ENCODE peak calls at places on chromosome 10, in eight cellular contexts. One of them, this sample, is unnamed.
A peak's percentile ranks its signal among the peaks of the same experiment; 100 is the strongest.

GRCh38 chr10:24156686-24157085 is 52.3 kb upstream of the KIAA1217 start:
- DNase-seq in A673: no peak
- DNase-seq in GM06990: no peak
- DNase-seq in spleen: no peak
- DNase-seq in heart right ventricle: no peak
- DNase-seq in GM12878: no peak
- DNase-seq in HCT116: no peak
- DNase-seq in PC-3: no peak
- DNase-seq in this sample: no peak

GRCh38 chr10:114613237-114613979 is 44.7 kb downstream of the ABLIM1 start:
- DNase-seq in A673: no peak
- DNase-seq in GM06990: no peak
- DNase-seq in spleen: no peak
- DNase-seq in heart right ventricle: no peak
- DNase-seq in GM12878: no peak
- DNase-seq in HCT116: no peak
- DNase-seq in PC-3: no peak
- DNase-seq in this sample: no peak

GRCh38 chr10:48231178-48231577 is 43.3 kb downstream of the FRMPD2 start:
- DNase-seq in A673: no peak
- DNase-seq in GM06990: no peak
- DNase-seq in spleen: no peak
- DNase-seq in heart right ventricle: no peak
- DNase-seq in GM12878: peak; percentile 38
- DNase-seq in HCT116: no peak
- DNase-seq in PC-3: no peak
- DNase-seq in this sample: no peak

GRCh38 chr10:52906046-52906445 is 133.5 kb upstream of the MBL2 start:
- DNase-seq in A673: no peak
- DNase-seq in GM06990: no peak
- DNase-seq in spleen: no peak
- DNase-seq in heart right ventricle: no peak
- DNase-seq in GM12878: no peak
- DNase-seq in HCT116: no peak
- DNase-seq in PC-3: peak; percentile 82
- DNase-seq in this sample: no peak

GRCh38 chr10:34305189-34305588 is 509.9 kb downstream of the PARD3 start:
- DNase-seq in A673: no peak
- DNase-seq in GM06990: peak; percentile 45
- DNase-seq in spleen: no peak
- DNase-seq in heart right ventricle: no peak
- DNase-seq in GM12878: no peak
- DNase-seq in HCT116: no peak
- DNase-seq in PC-3: peak; percentile 70
- DNase-seq in this sample: no peak

GRCh38 chr10:1251769-1252168 is 195.6 kb downstream of the WDR37 start:
- DNase-seq in A673: no peak
- DNase-seq in GM06990: no peak
- DNase-seq in spleen: peak; percentile 37
- DNase-seq in heart right ventricle: no peak
- DNase-seq in GM12878: no peak
- DNase-seq in HCT116: no peak
- DNase-seq in PC-3: no peak
- DNase-seq in this sample: no peak

GRCh38 chr10:14608381-14609001 is 166.2 kb downstream of the FAM107B start:
- DNase-seq in A673: no peak
- DNase-seq in GM06990: peak; percentile 52
- DNase-seq in spleen: peak; percentile 87
- DNase-seq in heart right ventricle: no peak
- DNase-seq in GM12878: no peak
- DNase-seq in HCT116: no peak
- DNase-seq in PC-3: no peak
- DNase-seq in this sample: no peak

GRCh38 chr10:130337696-130338587 is 201.8 kb downstream of the GLRX3 start:
- DNase-seq in A673: no peak
- DNase-seq in GM06990: no peak
- DNase-seq in spleen: no peak
- DNase-seq in heart right ventricle: no peak
- DNase-seq in GM12878: no peak
- DNase-seq in HCT116: no peak
- DNase-seq in PC-3: no peak
- DNase-seq in this sample: no peak

GRCh38 chr10:113059001-113059780 is 109.1 kb downstream of the TCF7L2 start:
- DNase-seq in A673: peak; percentile 58
- DNase-seq in GM06990: no peak
- DNase-seq in spleen: no peak
- DNase-seq in heart right ventricle: no peak
- DNase-seq in GM12878: no peak
- DNase-seq in HCT116: no peak
- DNase-seq in PC-3: no peak
- DNase-seq in this sample: peak; percentile 28

GRCh38 chr10:116729243-116729642 is 13.1 kb downstream of the HSPA12A start:
- DNase-seq in A673: no peak
- DNase-seq in GM06990: no peak
- DNase-seq in spleen: no peak
- DNase-seq in heart right ventricle: no peak
- DNase-seq in GM12878: no peak
- DNase-seq in HCT116: no peak
- DNase-seq in PC-3: no peak
- DNase-seq in this sample: no peak

GRCh38 chr10:95758351-95759025 is 2.5 kb downstream of the ENTPD1 start:
- DNase-seq in A673: no peak
- DNase-seq in GM06990: peak; percentile 61
- DNase-seq in spleen: no peak
- DNase-seq in heart right ventricle: no peak
- DNase-seq in GM12878: peak; percentile 92
- DNase-seq in HCT116: no peak
- DNase-seq in PC-3: no peak
- DNase-seq in this sample: no peak

GRCh38 chr10:132023092-132023811 is 41.5 kb upstream of the BNIP3 start:
- DNase-seq in A673: peak; percentile 83
- DNase-seq in GM06990: peak; percentile 68
- DNase-seq in spleen: peak; percentile 93
- DNase-seq in heart right ventricle: peak; percentile 82
- DNase-seq in GM12878: no peak
- DNase-seq in HCT116: peak; percentile 37
- DNase-seq in PC-3: peak; percentile 77
- DNase-seq in this sample: peak; percentile 82

GRCh38 chr10:131076341-131076740 is 235.2 kb downstream of the TCERG1L start:
- DNase-seq in A673: no peak
- DNase-seq in GM06990: no peak
- DNase-seq in spleen: no peak
- DNase-seq in heart right ventricle: no peak
- DNase-seq in GM12878: no peak
- DNase-seq in HCT116: no peak
- DNase-seq in PC-3: no peak
- DNase-seq in this sample: no peak

GRCh38 chr10:97149065-97149680 is 36.6 kb downstream of the SLIT1 start:
- DNase-seq in A673: peak; percentile 91
- DNase-seq in GM06990: no peak
- DNase-seq in spleen: no peak
- DNase-seq in heart right ventricle: no peak
- DNase-seq in GM12878: no peak
- DNase-seq in HCT116: no peak
- DNase-seq in PC-3: no peak
- DNase-seq in this sample: no peak

GRCh38 chr10:113126506-113127192 is 176.6 kb downstream of the TCF7L2 start:
- DNase-seq in A673: peak; percentile 87
- DNase-seq in GM06990: peak; percentile 34
- DNase-seq in spleen: peak; percentile 87
- DNase-seq in heart right ventricle: peak; percentile 55
- DNase-seq in GM12878: no peak
- DNase-seq in HCT116: no peak
- DNase-seq in PC-3: peak; percentile 73
- DNase-seq in this sample: peak; percentile 74

GRCh38 chr10:27072436-27073114 is 27.7 kb downstream of the ANKRD26 start:
- DNase-seq in A673: peak; percentile 19
- DNase-seq in GM06990: no peak
- DNase-seq in spleen: no peak
- DNase-seq in heart right ventricle: no peak
- DNase-seq in GM12878: no peak
- DNase-seq in HCT116: no peak
- DNase-seq in PC-3: no peak
- DNase-seq in this sample: no peak

GRCh38 chr10:13759167-13759566 is 172.4 kb downstream of the PRPF18 start:
- DNase-seq in A673: no peak
- DNase-seq in GM06990: no peak
- DNase-seq in spleen: no peak
- DNase-seq in heart right ventricle: no peak
- DNase-seq in GM12878: no peak
- DNase-seq in HCT116: no peak
- DNase-seq in PC-3: no peak
- DNase-seq in this sample: no peak

GRCh38 chr10:71449026-71449425 is 52.3 kb downstream of the CDH23 start:
- DNase-seq in A673: no peak
- DNase-seq in GM06990: no peak
- DNase-seq in spleen: no peak
- DNase-seq in heart right ventricle: no peak
- DNase-seq in GM12878: no peak
- DNase-seq in HCT116: no peak
- DNase-seq in PC-3: no peak
- DNase-seq in this sample: no peak

GRCh38 chr10:35640474-35640873 is 1.6 kb downstream of the FZD8 start:
- DNase-seq in A673: peak; percentile 82
- DNase-seq in GM06990: peak; percentile 36
- DNase-seq in spleen: peak; percentile 87
- DNase-seq in heart right ventricle: peak; percentile 50
- DNase-seq in GM12878: no peak
- DNase-seq in HCT116: no peak
- DNase-seq in PC-3: peak; percentile 94
- DNase-seq in this sample: peak; percentile 69

GRCh38 chr10:80260295-80261243 is 28.9 kb downstream of the MAT1A start:
- DNase-seq in A673: peak; percentile 56
- DNase-seq in GM06990: no peak
- DNase-seq in spleen: peak; percentile 75
- DNase-seq in heart right ventricle: no peak
- DNase-seq in GM12878: no peak
- DNase-seq in HCT116: no peak
- DNase-seq in PC-3: no peak
- DNase-seq in this sample: no peak

GRCh38 chr10:6116806-6117205 is 28.0 kb downstream of the RBM17 start:
- DNase-seq in A673: no peak
- DNase-seq in GM06990: no peak
- DNase-seq in spleen: no peak
- DNase-seq in heart right ventricle: no peak
- DNase-seq in GM12878: no peak
- DNase-seq in HCT116: no peak
- DNase-seq in PC-3: no peak
- DNase-seq in this sample: no peak

GRCh38 chr10:6115411-6115800 is 26.6 kb downstream of the RBM17 start:
- DNase-seq in A673: no peak
- DNase-seq in GM06990: no peak
- DNase-seq in spleen: no peak
- DNase-seq in heart right ventricle: no peak
- DNase-seq in GM12878: no peak
- DNase-seq in HCT116: no peak
- DNase-seq in PC-3: no peak
- DNase-seq in this sample: no peak

GRCh38 chr10:6114758-6115410 is 26.1 kb downstream of the RBM17 start:
- DNase-seq in A673: no peak
- DNase-seq in GM06990: no peak
- DNase-seq in spleen: no peak
- DNase-seq in heart right ventricle: peak; percentile 32
- DNase-seq in GM12878: no peak
- DNase-seq in HCT116: no peak
- DNase-seq in PC-3: peak; percentile 43
- DNase-seq in this sample: no peak

GRCh38 chr10:6114299-6114698 is 25.5 kb downstream of the RBM17 start:
- DNase-seq in A673: no peak
- DNase-seq in GM06990: no peak
- DNase-seq in spleen: no peak
- DNase-seq in heart right ventricle: no peak
- DNase-seq in GM12878: no peak
- DNase-seq in HCT116: no peak
- DNase-seq in PC-3: no peak
- DNase-seq in this sample: no peak

DNA sequence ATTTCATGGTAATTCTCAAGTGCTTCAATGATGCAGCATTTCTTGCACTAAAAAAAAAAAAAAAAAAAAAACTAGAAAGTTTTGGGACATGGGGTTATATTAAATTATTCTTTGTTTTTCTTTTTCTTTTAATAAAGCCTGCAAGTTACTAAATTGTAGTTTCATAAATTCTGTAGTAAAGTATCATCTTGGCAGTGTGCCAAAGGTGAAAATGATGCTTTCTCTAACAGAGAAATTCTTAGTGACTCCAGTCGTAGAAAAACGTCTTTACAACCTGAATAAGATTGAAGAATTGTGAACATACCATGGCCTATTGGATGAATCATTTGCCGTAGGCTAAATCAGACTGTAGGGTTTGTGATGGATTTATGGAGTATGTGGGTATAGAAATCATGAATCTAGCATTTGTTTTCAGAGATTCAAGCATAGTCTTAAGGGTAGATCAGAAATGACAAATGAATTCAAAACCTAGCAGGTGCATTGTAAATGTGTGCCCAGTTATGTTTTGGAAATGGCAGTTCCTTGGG is 27.1 kb downstream of the RBM17 start:
- DNase-seq in A673: no peak
- DNase-seq in GM06990: no peak
- DNase-seq in spleen: no peak
- DNase-seq in heart right ventricle: no peak
- DNase-seq in GM12878: no peak
- DNase-seq in HCT116: no peak
- DNase-seq in PC-3: peak; percentile 23
- DNase-seq in this sample: no peak
- H3K36me3 ChIP-seq in A673: peaks cover 57% of the 10 kb centered on the region
- H3K36me3 ChIP-seq in GM06990: peaks cover 9% of the 10 kb centered on the region
- H3K36me3 ChIP-seq in spleen: peaks cover 62% of the 10 kb centered on the region
- H3K36me3 ChIP-seq in heart right ventricle: peaks cover 60% of the 10 kb centered on the region
- H3K36me3 ChIP-seq in GM12878: peaks cover 11% of the 10 kb centered on the region
- H3K36me3 ChIP-seq in HCT116: peaks cover 51% of the 10 kb centered on the region
- H3K36me3 ChIP-seq in PC-3: peaks cover 22% of the 10 kb centered on the region
- H3K36me3 ChIP-seq in this sample: peaks cover 62% of the 10 kb centered on the region

GRCh38 chr10:16155761-16156322 is 281.0 kb upstream of the PTER start:
- DNase-seq in A673: no peak
- DNase-seq in GM06990: no peak
- DNase-seq in spleen: no peak
- DNase-seq in heart right ventricle: no peak
- DNase-seq in GM12878: no peak
- DNase-seq in HCT116: no peak
- DNase-seq in PC-3: no peak
- DNase-seq in this sample: no peak
- TF ChIP-seq CTCF in A673: no peak
- TF ChIP-seq CTCF in GM06990: peak; percentile 13
- TF ChIP-seq CTCF in spleen: no peak
- TF ChIP-seq CTCF in heart right ventricle: no peak
- TF ChIP-seq CTCF in GM12878: no peak
- TF ChIP-seq CTCF in HCT116: no peak
- TF ChIP-seq CTCF in PC-3: no peak
- TF ChIP-seq CTCF in this sample: no peak

GRCh38 chr10:120432209-120432608 is 24.8 kb upstream of the PLPP4 start:
- DNase-seq in A673: no peak
- DNase-seq in GM06990: no peak
- DNase-seq in spleen: no peak
- DNase-seq in heart right ventricle: no peak
- DNase-seq in GM12878: no peak
- DNase-seq in HCT116: no peak
- DNase-seq in PC-3: no peak
- DNase-seq in this sample: no peak
- H3K36me3 ChIP-seq in A673: no peaks in the 10 kb centered on the region
- H3K36me3 ChIP-seq in GM06990: no peaks in the 10 kb centered on the region
- H3K36me3 ChIP-seq in spleen: no peaks in the 10 kb centered on the region
- H3K36me3 ChIP-seq in heart right ventricle: no peaks in the 10 kb centered on the region
- H3K36me3 ChIP-seq in GM12878: no peaks in the 10 kb centered on the region
- H3K36me3 ChIP-seq in HCT116: no peaks in the 10 kb centered on the region
- H3K36me3 ChIP-seq in PC-3: no peaks in the 10 kb centered on the region
- H3K36me3 ChIP-seq in this sample: no peaks in the 10 kb centered on the region

GRCh38 chr10:100812978-100813377 is 67.6 kb downstream of the PAX2 start:
- DNase-seq in A673: no peak
- DNase-seq in GM06990: no peak
- DNase-seq in spleen: peak; percentile 43
- DNase-seq in heart right ventricle: no peak
- DNase-seq in GM12878: no peak
- DNase-seq in HCT116: no peak
- DNase-seq in PC-3: no peak
- DNase-seq in this sample: no peak
- TF ChIP-seq CTCF in A673: no peak
- TF ChIP-seq CTCF in GM06990: no peak
- TF ChIP-seq CTCF in spleen: no peak
- TF ChIP-seq CTCF in heart right ventricle: no peak
- TF ChIP-seq CTCF in GM12878: no peak
- TF ChIP-seq CTCF in HCT116: peak; percentile 36
- TF ChIP-seq CTCF in PC-3: no peak
- TF ChIP-seq CTCF in this sample: no peak

This sample was measured in left ventricle myocardium inferior.